ENCODE peak calls at places on chromosome 19, in seven cellular contexts. N is uterus, I is GM06990, F is RWPE1, R is cardiac muscle cell, J is heart right ventricle, P is endothelial cell. V is an unnamed sample.
A peak's percentile ranks its signal among the peaks of the same experiment; 100 is the strongest.

GRCh38 chr19:57421037-57421436 is 10.1 kb downstream of the ZNF17 start:
- DNase-seq in I (no peak), R (no peak), J (no peak), P (no peak), F (no peak), N (no peak), V (no peak)

GRCh38 chr19:12786149-12786870 is 5.0 kb upstream of the JUNB start:
- DNase-seq in J (peak; percentile 72), P (no peak), N (no peak), I (peak; percentile 57), F (peak; percentile 20), R (no peak), V (peak; percentile 74)

GRCh38 chr19:41944336-41944735 is 14.8 kb downstream of the RABAC1 start:
- DNase-seq in R (no peak), P (no peak), F (no peak), N (no peak), I (no peak), J (no peak), V (no peak)

GRCh38 chr19:5880604-5881078 is 10.3 kb upstream of the FUT5 start:
- DNase-seq in I (no peak), J (peak; percentile 75), R (peak; percentile 91), N (peak; percentile 51), P (no peak), F (peak; percentile 53), V (no peak)

GRCh38 chr19:16698914-16699313 is 20.7 kb upstream of the NWD1 start:
- DNase-seq in P (no peak), R (peak; percentile 8), J (peak; percentile 63), N (no peak), F (no peak), I (no peak), V (peak; percentile 46)

GRCh38 chr19:17719730-17720486 is 628 bp downstream of the MAP1S start:
- DNase-seq in F (peak; percentile 76), J (no peak), I (no peak), P (no peak), N (no peak), R (no peak), V (no peak)

GRCh38 chr19:18768997-18769891 is 21.9 kb downstream of the COMP start:
- DNase-seq in R (no peak), P (no peak), N (no peak), I (no peak), J (no peak), F (no peak), V (no peak)

GRCh38 chr19:720691-721160 is 12.0 kb downstream of the PALM start:
- DNase-seq in P (no peak), N (no peak), F (no peak), I (no peak), R (no peak), J (no peak), V (no peak)

GRCh38 chr19:2594319-2594718 is 108.2 kb downstream of the GNG7 start:
- DNase-seq in J (no peak), R (no peak), I (no peak), F (no peak), N (no peak), P (no peak), V (no peak)

GRCh38 chr19:4474504-4475136 is 2.5 kb downstream of the HDGFL2 start:
- DNase-seq in R (peak; percentile 72), P (peak; percentile 66), F (peak; percentile 59), J (no peak), I (no peak), N (no peak), V (no peak)

GRCh38 chr19:35381926-35382325 is 11.1 kb downstream of the GPR42 start:
- DNase-seq in F (no peak), P (no peak), I (no peak), R (no peak), J (no peak), N (no peak), V (no peak)

GRCh38 chr19:57682226-57682766 is 519 bp downstream of the ZNF551 start:
- DNase-seq in R (no peak), F (no peak), P (no peak), J (no peak), N (no peak), I (no peak), V (no peak)

GRCh38 chr19:56301152-56301551 is 13.5 kb downstream of the ZSCAN5A start:
- DNase-seq in R (peak; percentile 29), F (no peak), I (no peak), N (no peak), P (no peak), J (no peak), V (no peak)

GRCh38 chr19:43618921-43619261 is 538 bp downstream of the ZNF428 start:
- DNase-seq in P (peak; percentile 35), R (peak; percentile 47), J (no peak), N (peak; percentile 36), F (peak; percentile 27), I (no peak), V (no peak)

GRCh38 chr19:34370117-34370516 is 5.1 kb downstream of the GPI start:
- DNase-seq in R (no peak), N (no peak), P (no peak), J (no peak), F (no peak), I (no peak), V (no peak)

GRCh38 chr19:35144600-35145436 is 1.8 kb downstream of the FXYD7 start:
- DNase-seq in J (no peak), F (peak; percentile 91), I (no peak), N (no peak), P (peak; percentile 14), R (peak; percentile 32), V (no peak)

GRCh38 chr19:42068361-42068755 is 1.6 kb downstream of the GRIK5 start:
- DNase-seq in F (no peak), I (no peak), N (no peak), P (no peak), R (no peak), J (no peak), V (no peak)

GRCh38 chr19:11843741-11844140 is 4.8 kb upstream of the ZNF439 start:
- DNase-seq in N (no peak), R (no peak), J (no peak), F (no peak), I (no peak), P (no peak), V (no peak)

GRCh38 chr19:15259900-15260299 is 27.7 kb upstream of the EPHX3 start:
- DNase-seq in R (no peak), P (no peak), J (no peak), F (no peak), I (no peak), N (no peak), V (no peak)

GRCh38 chr19:15262011-15262410 is 29.8 kb upstream of the EPHX3 start:
- DNase-seq in I (no peak), F (no peak), P (no peak), R (no peak), N (no peak), J (no peak), V (no peak)

GRCh38 chr19:15263361-15263985 is 31.2 kb upstream of the EPHX3 start:
- DNase-seq in I (no peak), P (no peak), N (no peak), R (no peak), F (no peak), J (no peak), V (no peak)

GRCh38 chr19:15257782-15258181 is 25.5 kb upstream of the EPHX3 start:
- DNase-seq in R (no peak), F (no peak), J (no peak), N (no peak), I (no peak), P (no peak), V (no peak)

DNA sequence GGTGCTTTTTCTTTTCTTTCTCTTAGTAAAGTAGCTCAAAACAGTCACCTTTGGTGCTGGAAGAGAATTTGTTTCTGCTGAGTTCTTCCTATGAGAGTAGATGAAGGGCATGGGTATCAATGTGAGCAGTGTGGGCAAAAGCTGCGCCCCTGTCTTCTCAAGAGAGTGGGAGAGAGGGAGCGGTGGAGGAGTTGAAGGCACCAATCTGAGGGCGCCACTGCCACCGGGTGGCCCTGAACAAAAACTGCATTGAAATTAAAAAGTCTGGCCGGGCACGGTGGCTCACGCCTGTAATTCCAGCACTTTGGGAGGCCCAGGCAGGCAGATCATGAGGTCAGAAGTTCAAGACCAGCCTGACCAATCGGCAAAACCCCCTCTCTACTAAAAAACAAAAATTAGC is 28.7 kb upstream of the EPHX3 start:
- DNase-seq in F (no peak), R (no peak), P (no peak), N (no peak), I (no peak), J (no peak), V (no peak)
- TF ChIP-seq CTCF in F (no peak), R (peak; percentile 27), P (peak; percentile 15), N (no peak), I (peak; percentile 43), J (no peak), V (no peak)

GRCh38 chr19:7200739-7201138 is 93.5 kb downstream of the INSR start:
- DNase-seq in F (no peak), N (no peak), P (no peak), R (no peak), J (no peak), I (no peak), V (no peak)
- TF ChIP-seq CTCF in F (no peak), N (no peak), P (no peak), R (no peak), J (no peak), I (no peak), V (no peak)

DNA sequence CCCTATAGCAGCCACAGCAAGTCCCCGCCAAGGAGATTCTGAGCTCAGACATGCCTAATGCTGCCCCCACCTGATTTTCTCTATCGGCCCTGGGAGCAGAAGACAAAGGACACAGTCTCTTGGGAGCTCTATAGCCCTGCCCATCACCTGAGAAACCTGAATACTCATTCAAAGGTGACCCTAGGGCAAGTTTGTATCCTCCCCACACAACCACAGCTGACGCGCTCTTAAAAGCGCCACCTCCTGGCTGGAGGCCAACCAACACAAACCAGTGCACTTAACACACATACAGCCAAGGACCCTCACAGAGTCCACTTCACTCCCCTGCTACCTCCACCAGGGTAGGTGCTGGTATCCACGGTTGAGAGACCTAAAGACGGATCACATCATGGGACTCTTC is 8.8 kb upstream of the IGFL4 start:
- DNase-seq in F (no peak), P (no peak), J (no peak), I (no peak), R (no peak), N (no peak), V (no peak)
- TF ChIP-seq CTCF in F (no peak), P (no peak), J (no peak), I (peak; percentile 34), R (no peak), N (no peak), V (no peak)

DNA sequence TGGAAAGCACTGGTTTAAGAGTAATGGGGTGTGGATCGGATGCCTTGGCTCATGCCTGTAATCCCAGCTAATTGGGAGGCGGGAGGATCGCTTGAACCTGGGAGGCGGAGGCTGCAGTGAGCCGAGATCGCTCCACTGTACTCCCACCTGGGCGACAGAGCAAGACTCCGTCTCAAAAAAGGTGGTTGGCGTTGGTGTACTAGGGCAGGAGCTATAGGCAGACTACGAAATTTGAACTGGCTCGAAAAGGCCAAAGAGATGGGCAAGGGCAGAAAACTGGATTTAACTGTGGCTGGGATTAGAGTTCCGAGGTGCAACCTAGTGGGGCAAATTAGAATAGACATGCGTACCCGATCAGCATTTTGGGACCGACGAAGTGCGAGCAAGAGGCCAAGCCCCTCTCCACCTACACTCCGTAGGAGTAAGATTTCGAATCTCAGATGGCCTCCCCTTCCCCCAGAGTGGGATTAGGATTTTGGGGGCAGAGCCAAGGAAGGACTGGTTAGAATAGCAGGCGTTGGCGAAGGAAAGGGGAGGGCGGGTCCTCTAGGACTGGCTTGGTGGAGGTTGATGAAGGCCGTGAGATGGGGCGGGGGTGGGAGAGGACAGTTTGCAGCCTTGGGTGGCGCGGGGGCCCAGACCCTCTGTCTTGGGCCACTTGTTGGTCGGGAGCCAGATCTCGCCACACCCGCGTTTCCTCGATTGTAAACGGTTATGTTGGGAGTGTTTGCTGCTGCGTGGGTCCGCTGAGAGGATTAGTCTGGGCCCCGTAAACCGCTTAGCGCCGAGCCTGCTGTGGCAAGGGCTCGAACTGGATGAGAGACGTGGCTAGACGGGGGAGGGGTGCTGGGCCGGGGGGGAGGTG is 2.0 kb upstream of the INAFM1 start:
- DNase-seq in I (no peak), N (no peak), F (no peak), J (peak; percentile 55), P (no peak), R (no peak), V (peak; percentile 51)
- TF ChIP-seq CTCF in I (no peak), N (no peak), F (no peak), J (no peak), P (no peak), R (no peak), V (no peak)